ENCODE peak calls at places on chromosomes 3 and 15, in ten cellular contexts. L, G, C, A, K, E, F, D, U and Y are unnamed samples.

GRCh38 chr15:43370310-43370974 is 401 bp downstream of the ZSCAN29 start:
- DNase-seq in L (peak), G (peak), C (peak), A (no peak), K (peak), E (no peak), F (no peak), D (no peak), U (peak), Y (peak)

GRCh38 chr3:40167958-40168357 is 141.5 kb upstream of the EIF1B start:
- DNase-seq in L (no peak), G (no peak), C (peak), A (no peak), K (no peak), E (no peak), F (no peak), D (no peak), U (no peak), Y (peak)

GRCh38 chr3:13073042-13073906 is at the start of gene IQSEC1:
- DNase-seq in L (peak), G (peak), C (no peak), A (no peak), K (peak), E (no peak), F (no peak), D (no peak), U (peak), Y (peak)

GRCh38 chr3:143783856-143784370 is 64.4 kb downstream of the SLC9A9 start:
- DNase-seq in L (no peak), G (no peak), C (no peak), A (no peak), K (no peak), E (no peak), F (no peak), D (no peak), U (no peak), Y (no peak)

GRCh38 chr15:73851679-73852078 is 21.7 kb upstream of the TBC1D21 start:
- DNase-seq in L (peak), G (peak), C (peak), A (no peak), K (no peak), E (peak), F (peak), D (no peak), U (no peak), Y (no peak)

GRCh38 chr3:354433-354832 is 157.9 kb downstream of the CHL1 start:
- DNase-seq in L (peak), G (no peak), C (peak), A (no peak), K (peak), E (peak), F (peak), D (no peak), U (no peak), Y (no peak)

GRCh38 chr3:25748189-25748588 is 35.1 kb downstream of the NGLY1 start:
- DNase-seq in L (no peak), G (no peak), C (no peak), A (no peak), K (no peak), E (no peak), F (no peak), D (no peak), U (no peak), Y (no peak)

GRCh38 chr3:107643038-107643883 is 120.5 kb downstream of the BBX start:
- DNase-seq in L (no peak), G (no peak), C (no peak), A (no peak), K (no peak), E (peak), F (no peak), D (no peak), U (no peak), Y (no peak)

GRCh38 chr3:46127503-46127902 is 80.6 kb downstream of the CCR1 start:
- DNase-seq in L (no peak), G (no peak), C (peak), A (no peak), K (no peak), E (peak), F (no peak), D (no peak), U (no peak), Y (no peak)

GRCh38 chr15:41633609-41634008 is 26.6 kb upstream of the MGA start:
- DNase-seq in L (no peak), G (no peak), C (no peak), A (no peak), K (no peak), E (no peak), F (no peak), D (no peak), U (no peak), Y (no peak)

GRCh38 chr3:148227534-148227933 is 470.2 kb upstream of the AGTR1 start:
- DNase-seq in L (no peak), G (no peak), C (no peak), A (no peak), K (no peak), E (no peak), F (no peak), D (no peak), U (no peak), Y (no peak)

GRCh38 chr15:51754267-51754666 is 2.9 kb downstream of the TMOD2 start:
- DNase-seq in L (no peak), G (no peak), C (no peak), A (no peak), K (no peak), E (no peak), F (no peak), D (no peak), U (no peak), Y (no peak)

GRCh38 chr15:69893863-69894262 is 203.9 kb downstream of the TLE3 start:
- DNase-seq in L (no peak), G (no peak), C (no peak), A (no peak), K (peak), E (no peak), F (peak), D (no peak), U (no peak), Y (no peak)

GRCh38 chr15:92693922-92694331 is 38.4 kb upstream of the FAM174B start:
- DNase-seq in L (no peak), G (no peak), C (peak), A (peak), K (peak), E (peak), F (no peak), D (no peak), U (no peak), Y (no peak)

GRCh38 chr3:47896736-47897135 is 93.8 kb downstream of the DHX30 start:
- DNase-seq in L (no peak), G (no peak), C (no peak), A (no peak), K (no peak), E (no peak), F (no peak), D (no peak), U (no peak), Y (no peak)

GRCh38 chr3:23984934-23985333 is 39.8 kb downstream of the NR1D2 start:
- DNase-seq in L (no peak), G (no peak), C (no peak), A (no peak), K (no peak), E (no peak), F (no peak), D (no peak), U (no peak), Y (no peak)

GRCh38 chr15:31080618-31081017 is 20.9 kb downstream of the TRPM1 start:
- DNase-seq in L (peak), G (peak), C (no peak), A (no peak), K (peak), E (peak), F (peak), D (peak), U (peak), Y (peak)

GRCh38 chr15:92011611-92012367 is 158.3 kb downstream of the SLCO3A1 start:
- DNase-seq in L (no peak), G (no peak), C (no peak), A (no peak), K (no peak), E (no peak), F (no peak), D (no peak), U (no peak), Y (no peak)

GRCh38 chr3:184710870-184711365 is 946 bp downstream of the MAGEF1 start:
- DNase-seq in L (peak), G (no peak), C (no peak), A (no peak), K (no peak), E (peak), F (no peak), D (no peak), U (no peak), Y (no peak)

GRCh38 chr3:139675327-139675726 is 2.4 kb downstream of the NMNAT3 start:
- DNase-seq in L (no peak), G (no peak), C (no peak), A (no peak), K (peak), E (no peak), F (no peak), D (no peak), U (no peak), Y (no peak)

GRCh38 chr3:185175370-185175987 is 22.6 kb upstream of the C3orf70 start:
- DNase-seq in L (peak), G (peak), C (peak), A (no peak), K (peak), E (no peak), F (peak), D (peak), U (peak), Y (peak)

GRCh38 chr15:77021803-77022381 is 27.0 kb downstream of the PSTPIP1 start:
- DNase-seq in L (no peak), G (no peak), C (no peak), A (no peak), K (no peak), E (no peak), F (no peak), D (no peak), U (no peak), Y (no peak)
- TF ChIP-seq EP300 in L (no peak), G (no peak), C (no peak), A (no peak), K (no peak), E (no peak), F (peak), D (no peak), U (no peak), Y (no peak)

DNA sequence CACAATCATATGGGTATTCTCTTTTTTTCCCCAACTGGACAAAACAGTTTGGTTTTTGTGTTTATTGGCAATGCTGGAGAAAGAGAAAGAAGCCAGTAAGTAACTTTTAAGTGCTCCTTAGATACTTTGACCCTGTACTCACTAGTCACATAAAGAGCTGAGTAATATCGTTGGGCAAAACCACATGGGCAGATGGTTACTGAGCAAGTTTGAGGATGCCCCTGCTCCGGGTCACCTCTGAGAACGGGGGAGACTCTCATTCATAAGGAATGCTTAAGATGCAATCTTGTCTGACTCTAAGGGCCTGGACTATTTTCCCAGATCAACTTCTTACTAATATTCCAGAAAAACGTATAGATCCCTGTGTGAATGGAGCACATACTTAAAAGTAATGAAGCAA is 106.4 kb upstream of the SLC2A2 start:
- DNase-seq in L (no peak), G (no peak), C (no peak), A (no peak), K (no peak), E (no peak), F (no peak), D (no peak), U (no peak), Y (no peak)
- TF ChIP-seq EP300 in L (no peak), G (no peak), C (no peak), A (no peak), K (peak), E (no peak), F (no peak), D (no peak), U (no peak), Y (no peak)

GRCh38 chr3:73010158-73010557 is 13.5 kb downstream of the PPP4R2 start:
- DNase-seq in L (no peak), G (no peak), C (no peak), A (peak), K (no peak), E (no peak), F (no peak), D (no peak), U (no peak), Y (no peak)
- TF ChIP-seq EP300 in L (no peak), G (no peak), C (no peak), A (no peak), K (no peak), E (no peak), F (no peak), D (no peak), U (no peak), Y (no peak)

GRCh38 chr15:96037584-96037983 is 292.9 kb upstream of the NR2F2 start:
- DNase-seq in L (no peak), G (no peak), C (no peak), A (peak), K (no peak), E (no peak), F (no peak), D (no peak), U (no peak), Y (no peak)
- TF ChIP-seq EP300 in L (no peak), G (no peak), C (no peak), A (no peak), K (no peak), E (no peak), F (no peak), D (no peak), U (no peak), Y (no peak)

GRCh38 chr15:33104276-33104675 is 90.2 kb downstream of the FMN1 start:
- DNase-seq in L (no peak), G (no peak), C (no peak), A (no peak), K (no peak), E (no peak), F (no peak), D (no peak), U (no peak), Y (no peak)
- TF ChIP-seq EP300 in L (no peak), G (no peak), C (no peak), A (no peak), K (peak), E (no peak), F (no peak), D (no peak), U (no peak), Y (no peak)

GRCh38 chr3:189269356-189269755 is 97.6 kb downstream of the TPRG1 start:
- DNase-seq in L (no peak), G (no peak), C (no peak), A (no peak), K (no peak), E (no peak), F (no peak), D (no peak), U (no peak), Y (no peak)
- TF ChIP-seq EP300 in L (no peak), G (no peak), C (no peak), A (no peak), K (no peak), E (no peak), F (no peak), D (no peak), U (no peak), Y (no peak)

GRCh38 chr15:100602822-100603393 is 519 bp downstream of the ASB7 start:
- DNase-seq in L (peak), G (no peak), C (peak), A (no peak), K (peak), E (peak), F (no peak), D (no peak), U (no peak), Y (no peak)

GRCh38 chr15:100602064-100602821 is at the start of the genes ASB7 and LINS1:
- DNase-seq in L (peak), G (peak), C (peak), A (peak), K (peak), E (peak), F (peak), D (peak), U (peak), Y (peak)

GRCh38 chr15:100598655-100599054 is 3.3 kb downstream of the LINS1 start:
- DNase-seq in L (no peak), G (no peak), C (no peak), A (no peak), K (no peak), E (no peak), F (no peak), D (no peak), U (no peak), Y (no peak)

GRCh38 chr15:100601628-100602063 is 338 bp downstream of the LINS1 start:
- DNase-seq in L (no peak), G (no peak), C (no peak), A (no peak), K (no peak), E (no peak), F (peak), D (no peak), U (no peak), Y (no peak)

GRCh38 chr15:100601158-100601557 is 826 bp downstream of the LINS1 start:
- DNase-seq in L (no peak), G (no peak), C (no peak), A (no peak), K (no peak), E (no peak), F (no peak), D (no peak), U (no peak), Y (no peak)
- TF ChIP-seq EP300 in L (no peak), G (no peak), C (no peak), A (no peak), K (no peak), E (no peak), F (no peak), D (no peak), U (no peak), Y (no peak)